ENCODE peak calls at places on chromosomes 12 and 14, in nine cellular contexts. H, K, U, W, I, M, J, Y and A are unnamed samples.

GRCh38 chr12:31306871-31307270 is 19.1 kb downstream of the SINHCAF start:
- DNase-seq in H (no peak), K (no peak), U (no peak), W (no peak), I (no peak), M (no peak), J (no peak), Y (no peak), A (no peak)

GRCh38 chr12:9745191-9745590 is 12.3 kb upstream of the CLECL1 start:
- DNase-seq in H (no peak), K (no peak), U (no peak), W (no peak), I (no peak), M (no peak), J (no peak), Y (no peak), A (no peak)

GRCh38 chr12:98418357-98419075 is 96.9 kb upstream of the TMPO start:
- DNase-seq in H (peak; percentile 90), K (peak; percentile 91), U (no peak), W (peak; percentile 83), I (no peak), M (peak; percentile 83), J (peak; percentile 27), Y (peak; percentile 79), A (no peak)

GRCh38 chr12:119593578-119594398 is at the start of gene TMEM233:
- DNase-seq in H (peak; percentile 26), K (peak; percentile 74), U (no peak), W (no peak), I (no peak), M (peak; percentile 69), J (peak; percentile 67), Y (no peak), A (peak; percentile 22)

GRCh38 chr12:59041241-59042121 is 121.2 kb upstream of the LRIG3 start:
- DNase-seq in H (no peak), K (no peak), U (no peak), W (no peak), I (peak; percentile 36), M (no peak), J (no peak), Y (no peak), A (no peak)

GRCh38 chr14:62082779-62083178 is 320.6 kb downstream of the SNAPC1 start:
- DNase-seq in H (no peak), K (no peak), U (no peak), W (no peak), I (no peak), M (no peak), J (no peak), Y (no peak), A (no peak)

GRCh38 chr12:92034083-92034482 is 111.6 kb downstream of the BTG1 start:
- DNase-seq in H (no peak), K (no peak), U (no peak), W (no peak), I (no peak), M (no peak), J (no peak), Y (no peak), A (no peak)

GRCh38 chr12:857611-858010 is 91.9 kb downstream of the RAD52 start:
- DNase-seq in H (peak; percentile 70), K (peak; percentile 51), U (no peak), W (peak; percentile 33), I (no peak), M (peak; percentile 64), J (no peak), Y (no peak), A (no peak)

GRCh38 chr14:29803045-29803444 is 124.6 kb downstream of the PRKD1 start:
- DNase-seq in H (no peak), K (no peak), U (no peak), W (no peak), I (no peak), M (no peak), J (no peak), Y (no peak), A (no peak)

GRCh38 chr14:29804481-29804880 is 123.2 kb downstream of the PRKD1 start:
- DNase-seq in H (no peak), K (no peak), U (no peak), W (no peak), I (no peak), M (no peak), J (no peak), Y (no peak), A (no peak)

GRCh38 chr14:29805415-29806123 is 122.1 kb downstream of the PRKD1 start:
- DNase-seq in H (peak; percentile 73), K (peak; percentile 81), U (no peak), W (peak; percentile 65), I (no peak), M (peak; percentile 69), J (no peak), Y (no peak), A (no peak)

GRCh38 chr14:29802211-29802610 is 125.4 kb downstream of the PRKD1 start:
- DNase-seq in H (no peak), K (no peak), U (no peak), W (no peak), I (no peak), M (no peak), J (no peak), Y (no peak), A (no peak)

DNA sequence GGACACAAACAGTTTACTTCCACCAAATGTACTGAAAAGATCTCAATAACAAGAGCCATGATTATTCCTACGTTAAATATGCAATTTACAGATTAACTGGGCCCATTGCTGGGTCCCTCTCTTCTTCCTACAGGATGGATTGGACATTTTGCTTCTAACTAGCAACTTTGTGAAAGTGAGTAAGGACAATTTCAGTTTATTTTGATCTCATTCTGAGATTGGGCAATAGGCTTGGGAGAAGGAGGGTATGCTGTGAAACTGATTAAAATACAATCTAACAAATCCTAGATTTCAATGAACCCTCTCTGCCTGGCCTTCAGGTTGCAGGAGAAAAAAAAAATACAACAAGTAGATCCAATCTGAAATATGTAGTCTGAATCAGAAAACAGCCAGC is 121.5 kb downstream of the PRKD1 start:
- DNase-seq in H (no peak), K (no peak), U (no peak), W (no peak), I (no peak), M (no peak), J (no peak), Y (no peak), A (no peak)
- H3K9me3 ChIP-seq in H (no peaks in the 10 kb centered on the region), K (no peaks in the 10 kb centered on the region), U (peaks cover 3% of the 10 kb centered on the region), W (no peaks in the 10 kb centered on the region), I (peaks cover 36% of the 10 kb centered on the region), M (no peaks in the 10 kb centered on the region), J (no peaks in the 10 kb centered on the region), Y (no peaks in the 10 kb centered on the region), A (no peaks in the 10 kb centered on the region)

GRCh38 chr12:133204264-133204603 is 22.9 kb downstream of the ZNF268 start:
- DNase-seq in H (no peak), K (no peak), U (no peak), W (no peak), I (no peak), M (no peak), J (no peak), Y (no peak), A (no peak)

GRCh38 chr12:133201888-133202287 is 20.6 kb downstream of the ZNF268 start:
- DNase-seq in H (no peak), K (no peak), U (no peak), W (no peak), I (no peak), M (no peak), J (no peak), Y (no peak), A (no peak)

GRCh38 chr12:133202493-133203343 is 21.4 kb downstream of the ZNF268 start:
- DNase-seq in H (no peak), K (no peak), U (no peak), W (no peak), I (no peak), M (no peak), J (no peak), Y (no peak), A (no peak)

DNA sequence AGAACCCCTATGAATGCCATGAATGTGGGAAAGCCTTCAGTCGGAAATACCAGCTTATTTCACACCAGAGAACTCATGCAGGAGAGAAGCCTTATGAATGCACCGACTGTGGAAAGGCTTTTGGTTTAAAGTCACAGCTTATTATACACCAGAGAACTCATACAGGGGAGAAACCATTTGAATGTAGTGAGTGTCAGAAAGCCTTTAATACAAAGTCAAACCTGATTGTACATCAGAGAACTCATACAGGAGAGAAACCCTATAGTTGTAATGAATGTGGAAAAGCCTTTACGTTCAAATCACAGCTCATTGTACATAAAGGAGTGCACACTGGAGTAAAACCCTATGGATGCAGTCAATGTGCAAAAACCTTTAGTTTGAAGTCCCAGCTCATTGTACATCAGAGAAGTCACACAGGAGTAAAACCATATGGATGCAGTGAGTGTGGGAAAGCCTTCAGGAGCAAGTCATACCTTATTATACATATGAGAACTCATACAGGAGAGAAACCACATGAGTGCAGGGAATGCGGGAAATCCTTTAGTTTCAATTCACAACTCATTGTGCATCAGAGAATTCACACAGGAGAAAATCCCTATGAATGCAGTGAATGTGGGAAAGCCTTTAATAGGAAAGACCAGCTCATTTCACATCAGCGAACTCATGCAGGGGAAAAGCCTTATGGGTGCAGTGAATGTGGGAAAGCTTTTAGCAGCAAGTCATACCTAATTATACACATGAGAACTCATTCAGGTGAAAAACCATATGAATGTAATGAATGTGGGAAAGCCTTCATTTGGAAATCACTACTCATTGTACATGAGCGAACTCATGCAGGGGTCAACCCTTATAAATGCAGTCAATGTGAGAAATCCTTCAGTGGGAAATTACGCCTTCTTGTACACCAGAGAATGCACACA is 22.3 kb downstream of the ZNF268 start:
- DNase-seq in H (no peak), K (no peak), U (no peak), W (no peak), I (no peak), M (no peak), J (no peak), Y (no peak), A (no peak)
- H3K9me3 ChIP-seq in H (peaks cover 95% of the 10 kb centered on the region), K (peaks cover 22% of the 10 kb centered on the region), U (peaks cover 84% of the 10 kb centered on the region), W (peaks cover 90% of the 10 kb centered on the region), I (peaks cover 52% of the 10 kb centered on the region), M (peaks cover 85% of the 10 kb centered on the region), J (peaks cover 76% of the 10 kb centered on the region), Y (no peaks in the 10 kb centered on the region), A (peaks cover 65% of the 10 kb centered on the region)

DNA sequence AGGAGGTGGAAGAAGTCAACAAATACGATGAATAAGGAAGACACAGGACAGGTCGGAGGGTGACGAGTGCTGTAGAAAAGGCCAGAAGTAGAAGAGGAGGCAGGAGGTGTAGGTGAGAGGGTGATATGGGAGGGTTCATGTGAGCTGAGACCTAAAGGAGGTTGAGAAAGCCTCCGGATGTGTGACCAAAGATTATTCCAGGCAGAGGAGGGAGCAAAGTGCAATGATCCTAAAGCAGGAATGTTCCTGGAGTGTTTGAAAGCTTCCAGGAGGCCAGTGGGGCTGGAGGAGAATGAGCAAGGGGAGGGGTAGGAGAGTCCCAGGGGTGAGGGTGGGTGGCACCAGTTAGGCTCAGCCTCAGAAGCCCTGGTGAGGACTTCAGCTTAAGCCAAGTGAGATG is 216.8 kb downstream of the SLC15A4 start:
- DNase-seq in H (no peak), K (no peak), U (no peak), W (no peak), I (no peak), M (no peak), J (no peak), Y (no peak), A (no peak)
- H3K9me3 ChIP-seq in H (no peaks in the 10 kb centered on the region), K (no peaks in the 10 kb centered on the region), U (no peaks in the 10 kb centered on the region), W (no peaks in the 10 kb centered on the region), I (peaks cover 14% of the 10 kb centered on the region), M (no peaks in the 10 kb centered on the region), J (no peaks in the 10 kb centered on the region), Y (no peaks in the 10 kb centered on the region), A (no peaks in the 10 kb centered on the region)

GRCh38 chr14:85483037-85483436 is 46.9 kb upstream of the FLRT2 start:
- DNase-seq in H (no peak), K (no peak), U (no peak), W (no peak), I (no peak), M (no peak), J (no peak), Y (no peak), A (no peak)

GRCh38 chr14:85481471-85481870 is 48.5 kb upstream of the FLRT2 start:
- DNase-seq in H (no peak), K (no peak), U (no peak), W (no peak), I (no peak), M (no peak), J (no peak), Y (no peak), A (no peak)

GRCh38 chr14:85482549-85482948 is 47.4 kb upstream of the FLRT2 start:
- DNase-seq in H (no peak), K (no peak), U (no peak), W (no peak), I (no peak), M (no peak), J (no peak), Y (no peak), A (no peak)

GRCh38 chr14:85479306-85479705 is 50.6 kb upstream of the FLRT2 start:
- DNase-seq in H (no peak), K (no peak), U (no peak), W (no peak), I (no peak), M (no peak), J (no peak), Y (no peak), A (no peak)

DNA sequence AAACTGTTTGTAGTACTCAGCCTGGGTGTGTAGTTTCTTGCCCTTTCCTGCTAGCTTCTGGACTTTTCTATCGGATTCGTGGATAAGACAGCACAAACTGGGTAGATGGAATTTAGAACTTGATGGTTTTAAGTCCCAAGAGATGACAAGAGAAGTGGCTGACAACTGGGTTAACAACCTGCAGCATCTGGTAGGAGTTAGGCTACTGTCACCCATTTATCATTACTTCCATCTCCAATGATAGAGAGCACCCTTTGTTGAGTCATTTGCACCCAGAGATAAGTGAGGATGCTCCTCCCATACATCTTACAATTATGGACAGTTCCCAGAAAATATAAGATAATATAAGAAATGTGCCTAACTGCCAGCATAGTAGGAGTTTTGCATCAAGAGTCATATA is 50.2 kb upstream of the FLRT2 start:
- DNase-seq in H (no peak), K (no peak), U (no peak), W (no peak), I (no peak), M (no peak), J (no peak), Y (no peak), A (no peak)
- H3K9me3 ChIP-seq in H (no peaks in the 10 kb centered on the region), K (no peaks in the 10 kb centered on the region), U (no peaks in the 10 kb centered on the region), W (no peaks in the 10 kb centered on the region), I (peaks cover 32% of the 10 kb centered on the region), M (no peaks in the 10 kb centered on the region), J (no peaks in the 10 kb centered on the region), Y (no peaks in the 10 kb centered on the region), A (no peaks in the 10 kb centered on the region)